ENCODE peak calls at places on chromosomes 7 and 10, in eight cellular contexts. Q, J, K, C, H, E, X and I are unnamed samples. For H3K27me3, the result is how much of the 10 kb centered on the place peaks cover.

GRCh38 chr7:84187087-84187805 is 7.3 kb downstream of the SEMA3A start:
- DNase-seq in Q (no peak), J (no peak), K (no peak), C (no peak), H (no peak), E (no peak), X (no peak), I (no peak)

GRCh38 chr10:5654218-5654755 is 12.1 kb downstream of the ASB13 start:
- DNase-seq in Q (no peak), J (no peak), K (no peak), C (no peak), H (peak), E (no peak), X (no peak), I (no peak)

GRCh38 chr10:76430330-76430729 is 998.9 kb downstream of the LRMDA start:
- DNase-seq in Q (peak), J (no peak), K (no peak), C (no peak), H (no peak), E (no peak), X (no peak), I (no peak)

GRCh38 chr10:106711313-106711906 is 453.1 kb downstream of the SORCS1 start:
- DNase-seq in Q (peak), J (peak), K (no peak), C (peak), H (no peak), E (peak), X (peak), I (peak)

GRCh38 chr10:103793920-103794883 is 61.2 kb downstream of the SH3PXD2A start:
- DNase-seq in Q (no peak), J (no peak), K (no peak), C (no peak), H (no peak), E (no peak), X (peak), I (no peak)

GRCh38 chr7:21542891-21543527 is at the start of gene DNAH11:
- DNase-seq in Q (peak), J (peak), K (no peak), C (no peak), H (peak), E (no peak), X (peak), I (peak)

GRCh38 chr7:100706672-100707311 is 871 bp downstream of the POP7 start:
- DNase-seq in Q (peak), J (no peak), K (no peak), C (peak), H (peak), E (no peak), X (peak), I (peak)

GRCh38 chr7:7639847-7640220 is 718 bp upstream of the UMAD1 start:
- DNase-seq in Q (peak), J (no peak), K (no peak), C (no peak), H (no peak), E (peak), X (peak), I (no peak)

GRCh38 chr10:12650122-12650521 is 300.8 kb downstream of the CAMK1D start:
- DNase-seq in Q (no peak), J (no peak), K (no peak), C (no peak), H (no peak), E (no peak), X (no peak), I (no peak)

GRCh38 chr7:102891693-102892261 is 21.0 kb upstream of the LRRC17 start:
- DNase-seq in Q (peak), J (peak), K (no peak), C (no peak), H (no peak), E (no peak), X (peak), I (no peak)

GRCh38 chr10:92747600-92747999 is 57.8 kb downstream of the HHEX start:
- DNase-seq in Q (no peak), J (peak), K (no peak), C (no peak), H (peak), E (no peak), X (no peak), I (no peak)

GRCh38 chr10:71396084-71396713 is 521 bp upstream of the CDH23 start:
- DNase-seq in Q (peak), J (no peak), K (no peak), C (peak), H (peak), E (no peak), X (peak), I (peak)
- H3K27me3 ChIP-seq in Q (half or more), J (under half), K (half or more), C (under half), H (half or more), E (under half), X (under half), I (under half)

GRCh38 chr10:133528845-133529575 is 1.8 kb downstream of the CYP2E1 start:
- DNase-seq in Q (peak), J (no peak), K (no peak), C (peak), H (no peak), E (no peak), X (no peak), I (peak)
- H3K27me3 ChIP-seq in Q (under half), J (half or more), K (under half), C (under half), H (under half), E (under half), X (under half), I (under half)

GRCh38 chr7:150980663-150981062 is 2.5 kb upstream of the KCNH2 start:
- DNase-seq in Q (no peak), J (no peak), K (no peak), C (no peak), H (no peak), E (no peak), X (no peak), I (peak)

GRCh38 chr7:150982348-150982747 is 4.2 kb upstream of the KCNH2 start:
- DNase-seq in Q (no peak), J (no peak), K (no peak), C (no peak), H (no peak), E (no peak), X (no peak), I (no peak)

GRCh38 chr7:150979706-150980390 is 1.7 kb upstream of the KCNH2 start:
- DNase-seq in Q (no peak), J (peak), K (no peak), C (no peak), H (no peak), E (no peak), X (no peak), I (no peak)

GRCh38 chr7:150983893-150984368 is 5.8 kb upstream of the KCNH2 start:
- DNase-seq in Q (peak), J (peak), K (peak), C (peak), H (no peak), E (peak), X (peak), I (peak)

DNA sequence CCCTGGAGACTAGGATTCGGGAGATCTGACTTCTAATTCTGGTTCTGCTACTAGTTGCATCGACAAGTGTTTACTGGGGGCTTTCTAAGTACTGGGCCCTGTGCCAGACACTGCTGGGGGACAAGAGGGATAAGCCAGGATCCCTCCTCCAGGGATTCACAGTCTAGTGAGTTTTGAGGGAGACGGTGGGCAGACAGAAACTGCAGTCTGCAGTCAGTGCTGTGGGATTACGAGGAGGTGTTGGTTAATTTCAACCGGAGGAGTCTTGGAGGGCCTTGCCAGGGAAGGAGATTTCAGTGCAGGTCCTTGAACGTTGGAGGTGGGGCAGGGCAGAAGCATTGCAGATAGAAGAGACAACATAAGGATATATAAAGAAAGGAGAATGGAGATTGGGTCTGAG is 3.5 kb upstream of the KCNH2 start:
- DNase-seq in Q (no peak), J (no peak), K (no peak), C (no peak), H (no peak), E (no peak), X (no peak), I (no peak)
- H3K27me3 ChIP-seq in Q (under half), J (under half), K (half or more), C (under half), H (half or more), E (under half), X (under half), I (under half)

GRCh38 chr7:317643-318405 is 27.9 kb downstream of the FOXL3 start:
- DNase-seq in Q (no peak), J (no peak), K (no peak), C (no peak), H (peak), E (no peak), X (no peak), I (no peak)
- H3K27me3 ChIP-seq in Q (half or more), J (under half), K (under half), C (under half), H (under half), E (under half), X (under half), I (under half)

GRCh38 chr10:75407296-75407715 is 5.7 kb upstream of the ZNF503 start:
- DNase-seq in Q (no peak), J (no peak), K (no peak), C (no peak), H (no peak), E (no peak), X (no peak), I (peak)

GRCh38 chr10:75408512-75408881 is 6.9 kb upstream of the ZNF503 start:
- DNase-seq in Q (peak), J (peak), K (no peak), C (no peak), H (no peak), E (no peak), X (peak), I (peak)

GRCh38 chr10:75407716-75408511 is 6.3 kb upstream of the ZNF503 start:
- DNase-seq in Q (peak), J (peak), K (no peak), C (no peak), H (no peak), E (no peak), X (peak), I (peak)

GRCh38 chr10:75410135-75410787 is 8.7 kb upstream of the ZNF503 start:
- DNase-seq in Q (no peak), J (no peak), K (no peak), C (no peak), H (no peak), E (no peak), X (no peak), I (peak)

GRCh38 chr10:75408911-75409885 is 7.6 kb upstream of the ZNF503 start:
- DNase-seq in Q (peak), J (peak), K (no peak), C (peak), H (peak), E (peak), X (peak), I (peak)
- H3K27me3 ChIP-seq in Q (under half), J (under half), K (under half), C (under half), H (half or more), E (under half), X (under half), I (half or more)

GRCh38 chr7:113076703-113077102 is 9.9 kb downstream of the GPR85 start:
- DNase-seq in Q (no peak), J (no peak), K (no peak), C (peak), H (no peak), E (no peak), X (no peak), I (no peak)
- H3K27me3 ChIP-seq in Q (under half), J (under half), K (under half), C (under half), H (under half), E (under half), X (under half), I (half or more)

GRCh38 chr10:78741541-78741940 is 327.2 kb upstream of the ZMIZ1 start:
- DNase-seq in Q (no peak), J (no peak), K (peak), C (no peak), H (no peak), E (no peak), X (peak), I (no peak)
- H3K27me3 ChIP-seq in Q (under half), J (under half), K (under half), C (under half), H (under half), E (under half), X (under half), I (under half)

DNA sequence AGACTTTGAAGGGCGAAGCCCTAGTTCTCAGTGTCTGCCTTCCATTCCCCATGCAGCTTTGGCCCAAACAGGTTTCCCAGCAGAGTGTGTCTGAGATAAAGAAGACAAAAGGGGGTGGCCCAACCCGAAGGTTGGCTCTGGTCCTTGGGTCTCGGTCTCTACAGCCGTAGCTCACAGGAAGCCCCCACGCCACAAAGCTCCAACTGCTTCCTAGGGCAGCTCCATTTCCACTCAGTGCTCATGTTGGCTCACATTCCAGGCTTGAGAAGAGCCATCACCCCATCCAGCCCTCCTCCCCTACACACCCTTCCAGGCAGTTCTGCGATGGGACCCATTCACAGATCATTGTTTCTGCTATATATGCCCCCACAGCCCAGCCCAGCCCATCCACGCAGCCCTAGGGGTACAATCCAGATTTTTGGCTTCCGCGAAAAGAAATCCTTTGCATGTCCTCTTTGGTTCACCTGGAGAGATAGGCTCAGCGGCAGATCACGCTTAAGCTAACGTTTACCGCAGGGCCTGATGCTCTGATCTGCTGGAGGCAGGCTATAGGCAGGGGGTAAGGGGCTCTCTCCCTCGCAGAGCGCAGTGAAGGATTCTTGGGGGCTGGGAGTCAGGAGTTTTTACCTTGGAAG is 6.2 kb upstream of the HOXA11 start:
- DNase-seq in Q (no peak), J (no peak), K (no peak), C (peak), H (no peak), E (no peak), X (no peak), I (peak)
- H3K27me3 ChIP-seq in Q (under half), J (half or more), K (under half), C (under half), H (half or more), E (under half), X (half or more), I (half or more)

GRCh38 chr7:128174391-128174790 is 66.7 kb upstream of the LEP start:
- DNase-seq in Q (no peak), J (no peak), K (no peak), C (no peak), H (no peak), E (peak), X (no peak), I (no peak)
- H3K27me3 ChIP-seq in Q (under half), J (under half), K (half or more), C (under half), H (under half), E (under half), X (half or more), I (under half)